ENCODE peak calls at places on chromosomes 1 and 21, in five cellular contexts. P, H, R, N and Z are unnamed samples.

GRCh38 chr1:10980094-10980577 is 32.3 kb upstream of the TARDBP start:
- DNase-seq in P (peak; percentile 27), H (peak; percentile 64), R (peak; percentile 55), N (peak; percentile 72), Z (no peak)

GRCh38 chr1:19460535-19461351 is 24.6 kb downstream of the CAPZB start:
- DNase-seq in P (no peak), H (no peak), R (no peak), N (no peak), Z (no peak)

GRCh38 chr1:230136453-230137327 is 69.7 kb downstream of the GALNT2 start:
- DNase-seq in P (no peak), H (no peak), R (no peak), N (no peak), Z (no peak)

GRCh38 chr1:63923302-63923701 is 149.5 kb downstream of the ROR1 start:
- DNase-seq in P (no peak), H (no peak), R (no peak), N (no peak), Z (no peak)

GRCh38 chr1:166944186-166944967 is 31.0 kb downstream of the ILDR2 start:
- DNase-seq in P (no peak), H (no peak), R (no peak), N (peak; percentile 85), Z (no peak)

GRCh38 chr1:56719171-56719570 is 74.1 kb downstream of the PRKAA2 start:
- DNase-seq in P (no peak), H (no peak), R (no peak), N (no peak), Z (no peak)

GRCh38 chr1:174166530-174167328 is 7.4 kb downstream of the RABGAP1L start:
- DNase-seq in P (no peak), H (no peak), R (no peak), N (no peak), Z (no peak)

GRCh38 chr1:204447220-204447619 is 35.6 kb upstream of the PPP1R15B start:
- DNase-seq in P (no peak), H (no peak), R (no peak), N (no peak), Z (no peak)

GRCh38 chr1:165365344-165365743 is 8.8 kb upstream of the LMX1A start:
- DNase-seq in P (no peak), H (no peak), R (peak; percentile 42), N (no peak), Z (no peak)

GRCh38 chr1:188958461-188959115 is 1519.1 kb downstream of the BRINP3 start:
- DNase-seq in P (no peak), H (no peak), R (no peak), N (peak; percentile 46), Z (no peak)

GRCh38 chr21:45158491-45159423 is 84.4 kb downstream of the ADARB1 start:
- DNase-seq in P (no peak), H (no peak), R (no peak), N (no peak), Z (no peak)

GRCh38 chr1:232378266-232379041 is 251.5 kb downstream of the SIPA1L2 start:
- DNase-seq in P (no peak), H (no peak), R (no peak), N (peak; percentile 4), Z (no peak)

GRCh38 chr1:15343729-15344128 is 66.0 kb upstream of the EFHD2 start:
- DNase-seq in P (no peak), H (no peak), R (no peak), N (peak; percentile 25), Z (no peak)

GRCh38 chr1:210233216-210233494 is 559 bp downstream of the SERTAD4 start:
- DNase-seq in P (no peak), H (no peak), R (no peak), N (peak; percentile 7), Z (no peak)

GRCh38 chr1:9746211-9746610 is 77.6 kb downstream of the CLSTN1 start:
- DNase-seq in P (no peak), H (no peak), R (no peak), N (peak; percentile 78), Z (no peak)

GRCh38 chr1:23178931-23179330 is 10.3 kb upstream of the LUZP1 start:
- DNase-seq in P (no peak), H (no peak), R (no peak), N (peak; percentile 68), Z (no peak)

GRCh38 chr1:43293896-43294760 is 6.7 kb upstream of the TIE1 start:
- DNase-seq in P (no peak), H (no peak), R (peak; percentile 29), N (peak; percentile 62), Z (no peak)

GRCh38 chr1:12650001-12650421 is 6.1 kb downstream of the AADACL4 start:
- DNase-seq in P (no peak), H (no peak), R (no peak), N (peak; percentile 94), Z (no peak)

GRCh38 chr21:26506951-26507350 is 66.1 kb downstream of the CYYR1 start:
- DNase-seq in P (no peak), H (no peak), R (peak; percentile 64), N (peak; percentile 61), Z (no peak)

GRCh38 chr1:13550663-13551062 is 33.0 kb upstream of the PDPN start:
- DNase-seq in P (no peak), H (no peak), R (no peak), N (peak; percentile 13), Z (no peak)

GRCh38 chr1:175493999-175494336 is 249.4 kb downstream of the TNR start:
- DNase-seq in P (no peak), H (no peak), R (no peak), N (no peak), Z (no peak)

GRCh38 chr1:5620997-5621396 is 371.2 kb downstream of the NPHP4 start:
- DNase-seq in P (peak; percentile 39), H (peak; percentile 26), R (peak; percentile 52), N (no peak), Z (no peak)

GRCh38 chr1:204108312-204109141 is 35.6 kb downstream of the SOX13 start:
- DNase-seq in P (no peak), H (no peak), R (no peak), N (no peak), Z (no peak)

GRCh38 chr1:1435094-1435903 is at the start of gene VWA1:
- DNase-seq in P (no peak), H (no peak), R (peak; percentile 86), N (peak; percentile 64), Z (peak; percentile 51)

DNA sequence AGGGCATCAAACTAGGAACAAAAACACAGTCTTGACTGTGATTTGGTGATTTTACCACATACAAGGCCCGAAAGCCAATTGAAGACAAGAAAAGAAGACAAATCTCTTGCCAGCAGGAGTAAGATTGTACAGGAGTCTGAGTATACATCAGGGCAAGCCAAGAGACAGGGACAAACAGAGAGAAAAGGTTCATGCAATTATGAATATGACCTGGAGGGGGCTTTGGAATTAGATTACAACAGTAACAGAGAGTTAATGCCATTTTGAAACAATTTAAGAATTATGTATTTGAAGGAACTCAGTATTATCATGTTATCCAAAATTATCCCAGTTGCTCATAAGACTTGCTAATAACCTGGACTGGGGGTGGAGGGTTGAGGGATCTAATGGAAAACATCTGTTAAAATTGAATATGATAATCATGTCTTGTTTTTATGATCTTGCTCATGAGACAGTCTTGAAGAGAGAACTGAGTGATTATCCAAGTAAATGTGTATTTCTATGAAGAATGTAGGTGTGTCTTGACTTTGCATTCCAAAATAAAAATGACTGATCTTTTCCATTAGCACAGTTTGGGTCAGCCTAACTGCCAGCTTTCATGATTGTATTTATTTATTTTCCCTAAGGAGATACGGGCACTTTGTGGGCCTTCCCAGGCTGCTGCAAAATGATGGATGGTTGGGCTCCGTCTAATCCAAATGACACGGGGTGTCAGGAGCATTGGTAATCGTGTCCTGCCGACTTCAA is 117.7 kb downstream of the ERG start:
- DNase-seq in P (no peak), H (no peak), R (peak; percentile 30), N (peak; percentile 62), Z (no peak)
- TF ChIP-seq CTCF in P (peak; percentile 51), H (no peak), R (peak; percentile 15), N (peak; percentile 54), Z (no peak)

GRCh38 chr21:15557925-15558324 is 171.9 kb upstream of the USP25 start:
- DNase-seq in P (no peak), H (peak; percentile 1), R (no peak), N (no peak), Z (no peak)

GRCh38 chr21:15549671-15550070 is 180.1 kb upstream of the USP25 start:
- DNase-seq in P (no peak), H (peak; percentile 1), R (no peak), N (peak; percentile 60), Z (no peak)

GRCh38 chr21:15558884-15559283 is 170.9 kb upstream of the USP25 start:
- DNase-seq in P (no peak), H (no peak), R (no peak), N (no peak), Z (no peak)

DNA sequence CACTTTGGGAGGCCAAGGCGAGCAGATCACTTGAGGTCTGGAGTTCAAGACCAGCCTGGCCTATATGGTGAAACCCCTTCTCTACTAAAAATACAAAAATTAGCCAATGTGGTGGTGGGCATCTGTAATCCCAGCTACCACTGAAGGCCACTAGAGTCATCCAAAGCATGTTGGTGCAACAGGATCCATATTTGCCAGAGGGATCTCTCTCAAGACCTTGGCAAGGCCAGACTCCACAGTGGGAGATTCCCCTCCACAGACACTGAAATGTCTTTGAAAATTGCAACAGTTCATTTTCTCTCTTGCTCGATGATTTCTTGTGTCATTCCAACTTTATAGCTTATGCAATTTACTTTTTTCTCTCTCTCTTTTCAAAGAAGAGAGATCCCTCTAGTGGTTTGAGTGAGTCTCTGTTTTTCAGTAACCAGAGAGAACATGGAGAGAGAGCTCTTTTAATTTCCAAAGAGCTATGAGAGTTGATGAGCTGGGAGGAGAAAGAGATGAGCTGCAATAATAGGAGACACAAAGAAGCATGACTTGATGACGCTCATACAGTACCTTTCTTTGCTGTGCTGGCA is 176.8 kb upstream of the USP25 start:
- DNase-seq in P (no peak), H (peak; percentile 35), R (peak; percentile 15), N (peak; percentile 63), Z (no peak)
- TF ChIP-seq CTCF in P (peak; percentile 44), H (peak; percentile 54), R (peak; percentile 38), N (peak; percentile 70), Z (peak; percentile 39)

GRCh38 chr1:48023488-48023887 is 26.3 kb upstream of the TRABD2B start:
- DNase-seq in P (no peak), H (no peak), R (no peak), N (peak; percentile 48), Z (no peak)
- TF ChIP-seq CTCF in P (no peak), H (no peak), R (no peak), N (peak; percentile 47), Z (no peak)

GRCh38 chr21:18951291-18952038 is 547.9 kb upstream of the TMPRSS15 start:
- DNase-seq in P (peak; percentile 16), H (no peak), R (no peak), N (peak; percentile 44), Z (no peak)
- TF ChIP-seq CTCF in P (peak; percentile 74), H (no peak), R (peak; percentile 20), N (peak; percentile 62), Z (no peak)